ENCODE peak calls at places on chromosomes 16 and 17, in six cellular contexts. One of them, this sample, is unnamed.

GRCh38 chr16:89136931-89137330 is 34.6 kb upstream of the CDH15 start:
- DNase-seq in HS-5: no peak
- DNase-seq in GM04504: no peak
- DNase-seq in germinal center: no peak
- DNase-seq in AG08395: no peak
- DNase-seq in HTR-8/SVneo: no peak
- DNase-seq in this sample: no peak

GRCh38 chr16:67842509-67843342 is 606 bp downstream of the THAP11 start:
- DNase-seq in HS-5: no peak
- DNase-seq in GM04504: no peak
- DNase-seq in germinal center: peak; percentile 49
- DNase-seq in AG08395: peak; percentile 25
- DNase-seq in HTR-8/SVneo: no peak
- DNase-seq in this sample: no peak

GRCh38 chr17:65230040-65230439 is 92.9 kb downstream of the RGS9 start:
- DNase-seq in HS-5: no peak
- DNase-seq in GM04504: no peak
- DNase-seq in germinal center: no peak
- DNase-seq in AG08395: no peak
- DNase-seq in HTR-8/SVneo: no peak
- DNase-seq in this sample: no peak

GRCh38 chr17:77131919-77132318 is 8.8 kb upstream of the SEC14L1 start:
- DNase-seq in HS-5: peak; percentile 78
- DNase-seq in GM04504: no peak
- DNase-seq in germinal center: no peak
- DNase-seq in AG08395: no peak
- DNase-seq in HTR-8/SVneo: no peak
- DNase-seq in this sample: no peak

GRCh38 chr16:9012848-9013507 is 49.3 kb upstream of the USP7 start:
- DNase-seq in HS-5: no peak
- DNase-seq in GM04504: no peak
- DNase-seq in germinal center: no peak
- DNase-seq in AG08395: no peak
- DNase-seq in HTR-8/SVneo: no peak
- DNase-seq in this sample: no peak

GRCh38 chr17:11389583-11389982 is 148.6 kb downstream of the SHISA6 start:
- DNase-seq in HS-5: no peak
- DNase-seq in GM04504: no peak
- DNase-seq in germinal center: no peak
- DNase-seq in AG08395: no peak
- DNase-seq in HTR-8/SVneo: no peak
- DNase-seq in this sample: no peak

GRCh38 chr16:70778901-70779309 is 22.1 kb downstream of the VAC14 start:
- DNase-seq in HS-5: peak; percentile 72
- DNase-seq in GM04504: peak; percentile 77
- DNase-seq in germinal center: no peak
- DNase-seq in AG08395: peak; percentile 93
- DNase-seq in HTR-8/SVneo: peak; percentile 52
- DNase-seq in this sample: peak; percentile 50

GRCh38 chr16:68081796-68082567 is 3.2 kb upstream of the NFATC3 start:
- DNase-seq in HS-5: no peak
- DNase-seq in GM04504: no peak
- DNase-seq in germinal center: no peak
- DNase-seq in AG08395: no peak
- DNase-seq in HTR-8/SVneo: no peak
- DNase-seq in this sample: no peak

GRCh38 chr17:68291836-68292688 is 767 bp downstream of the ARSG start:
- DNase-seq in HS-5: peak; percentile 53
- DNase-seq in GM04504: peak; percentile 37
- DNase-seq in germinal center: peak; percentile 95
- DNase-seq in AG08395: peak; percentile 86
- DNase-seq in HTR-8/SVneo: peak; percentile 88
- DNase-seq in this sample: no peak

GRCh38 chr17:77144227-77144626 is 3.5 kb downstream of the SEC14L1 start:
- DNase-seq in HS-5: no peak
- DNase-seq in GM04504: no peak
- DNase-seq in germinal center: peak; percentile 42
- DNase-seq in AG08395: no peak
- DNase-seq in HTR-8/SVneo: no peak
- DNase-seq in this sample: no peak

GRCh38 chr17:73510981-73511442 is 133.2 kb downstream of the SDK2 start:
- DNase-seq in HS-5: no peak
- DNase-seq in GM04504: no peak
- DNase-seq in germinal center: no peak
- DNase-seq in AG08395: no peak
- DNase-seq in HTR-8/SVneo: no peak
- DNase-seq in this sample: no peak

GRCh38 chr16:3744018-3744417 is 26.7 kb upstream of the TRAP1 start:
- DNase-seq in HS-5: no peak
- DNase-seq in GM04504: no peak
- DNase-seq in germinal center: no peak
- DNase-seq in AG08395: no peak
- DNase-seq in HTR-8/SVneo: no peak
- DNase-seq in this sample: no peak

GRCh38 chr16:30054451-30054850 is 11.1 kb upstream of the ALDOA start:
- DNase-seq in HS-5: no peak
- DNase-seq in GM04504: no peak
- DNase-seq in germinal center: no peak
- DNase-seq in AG08395: no peak
- DNase-seq in HTR-8/SVneo: no peak
- DNase-seq in this sample: no peak

GRCh38 chr16:63735456-63735855 is 1386.4 kb downstream of the CDH11 start:
- DNase-seq in HS-5: no peak
- DNase-seq in GM04504: no peak
- DNase-seq in germinal center: no peak
- DNase-seq in AG08395: no peak
- DNase-seq in HTR-8/SVneo: no peak
- DNase-seq in this sample: no peak

GRCh38 chr17:37818689-37819088 is 73.8 kb upstream of the HNF1B start:
- DNase-seq in HS-5: no peak
- DNase-seq in GM04504: peak; percentile 9
- DNase-seq in germinal center: no peak
- DNase-seq in AG08395: no peak
- DNase-seq in HTR-8/SVneo: no peak
- DNase-seq in this sample: peak; percentile 83

GRCh38 chr16:17459903-17460521 is 10.7 kb downstream of the XYLT1 start:
- DNase-seq in HS-5: no peak
- DNase-seq in GM04504: no peak
- DNase-seq in germinal center: peak; percentile 81
- DNase-seq in AG08395: peak; percentile 18
- DNase-seq in HTR-8/SVneo: no peak
- DNase-seq in this sample: no peak

GRCh38 chr17:9845306-9845705 is 19.6 kb downstream of the GLP2R start:
- DNase-seq in HS-5: no peak
- DNase-seq in GM04504: no peak
- DNase-seq in germinal center: no peak
- DNase-seq in AG08395: no peak
- DNase-seq in HTR-8/SVneo: no peak
- DNase-seq in this sample: no peak

GRCh38 chr17:32285286-32285685 is 19.7 kb downstream of the RHBDL3 start:
- DNase-seq in HS-5: no peak
- DNase-seq in GM04504: no peak
- DNase-seq in germinal center: no peak
- DNase-seq in AG08395: no peak
- DNase-seq in HTR-8/SVneo: no peak
- DNase-seq in this sample: no peak

GRCh38 chr16:21260870-21261791 is 17.0 kb downstream of the CRYM start:
- DNase-seq in HS-5: peak; percentile 70
- DNase-seq in GM04504: peak; percentile 31
- DNase-seq in germinal center: no peak
- DNase-seq in AG08395: peak; percentile 61
- DNase-seq in HTR-8/SVneo: peak; percentile 20
- DNase-seq in this sample: peak; percentile 63

GRCh38 chr17:48113201-48113676 is 5.7 kb downstream of the SNX11 start:
- DNase-seq in HS-5: no peak
- DNase-seq in GM04504: no peak
- DNase-seq in germinal center: no peak
- DNase-seq in AG08395: no peak
- DNase-seq in HTR-8/SVneo: no peak
- DNase-seq in this sample: no peak

GRCh38 chr16:364595-365491 is 5.5 kb downstream of the MRPL28 start:
- DNase-seq in HS-5: no peak
- DNase-seq in GM04504: no peak
- DNase-seq in germinal center: no peak
- DNase-seq in AG08395: no peak
- DNase-seq in HTR-8/SVneo: no peak
- DNase-seq in this sample: no peak

GRCh38 chr17:78798695-78799559 is 16.9 kb upstream of the CYTH1 start:
- DNase-seq in HS-5: no peak
- DNase-seq in GM04504: no peak
- DNase-seq in germinal center: peak; percentile 38
- DNase-seq in AG08395: peak; percentile 37
- DNase-seq in HTR-8/SVneo: no peak
- DNase-seq in this sample: no peak

GRCh38 chr17:62875296-62875695 is 67.2 kb upstream of the MARCHF10 start:
- DNase-seq in HS-5: no peak
- DNase-seq in GM04504: no peak
- DNase-seq in germinal center: no peak
- DNase-seq in AG08395: no peak
- DNase-seq in HTR-8/SVneo: no peak
- DNase-seq in this sample: no peak

GRCh38 chr17:8124350-8125195 is 667 bp upstream of the HES7 start:
- DNase-seq in HS-5: no peak
- DNase-seq in GM04504: no peak
- DNase-seq in germinal center: no peak
- DNase-seq in AG08395: no peak
- DNase-seq in HTR-8/SVneo: no peak
- DNase-seq in this sample: no peak

GRCh38 chr17:35890774-35891155 is 10.6 kb upstream of the CCL5 start:
- DNase-seq in HS-5: no peak
- DNase-seq in GM04504: no peak
- DNase-seq in germinal center: no peak
- DNase-seq in AG08395: no peak
- DNase-seq in HTR-8/SVneo: no peak
- DNase-seq in this sample: no peak

GRCh38 chr16:52069866-52070265 is 477.1 kb downstream of the TOX3 start:
- DNase-seq in HS-5: no peak
- DNase-seq in GM04504: peak; percentile 3
- DNase-seq in germinal center: no peak
- DNase-seq in AG08395: peak; percentile 15
- DNase-seq in HTR-8/SVneo: no peak
- DNase-seq in this sample: no peak

GRCh38 chr17:33696102-33696501 is 403.0 kb upstream of the ASIC2 start:
- DNase-seq in HS-5: no peak
- DNase-seq in GM04504: no peak
- DNase-seq in germinal center: no peak
- DNase-seq in AG08395: no peak
- DNase-seq in HTR-8/SVneo: no peak
- DNase-seq in this sample: no peak

GRCh38 chr17:80856863-80857488 is 134.7 kb upstream of the CHMP6 start:
- DNase-seq in HS-5: no peak
- DNase-seq in GM04504: no peak
- DNase-seq in germinal center: no peak
- DNase-seq in AG08395: no peak
- DNase-seq in HTR-8/SVneo: no peak
- DNase-seq in this sample: no peak

GRCh38 chr16:11852092-11852809 is 909 bp upstream of the RSL1D1 start:
- DNase-seq in HS-5: no peak
- DNase-seq in GM04504: no peak
- DNase-seq in germinal center: no peak
- DNase-seq in AG08395: no peak
- DNase-seq in HTR-8/SVneo: no peak
- DNase-seq in this sample: no peak

GRCh38 chr17:39598047-39598481 is 9.7 kb downstream of the NEUROD2 start:
- DNase-seq in HS-5: no peak
- DNase-seq in GM04504: no peak
- DNase-seq in germinal center: no peak
- DNase-seq in AG08395: no peak
- DNase-seq in HTR-8/SVneo: no peak
- DNase-seq in this sample: no peak

GRCh38 chr16:50802000-50802399 is 60.1 kb downstream of the CYLD start:
- DNase-seq in HS-5: no peak
- DNase-seq in GM04504: peak; percentile 15
- DNase-seq in germinal center: no peak
- DNase-seq in AG08395: no peak
- DNase-seq in HTR-8/SVneo: no peak
- DNase-seq in this sample: no peak

This sample was measured in epithelial cell of prostate.